ENCODE peak calls at places on chromosome 1, in five cellular contexts. One of them, this sample, is unnamed.

GRCh38 chr1:113542221-113542701 is 151.9 kb downstream of the MAGI3 start:
- DNase-seq in CD8-positive, alpha-beta memory T cell: no peak
- DNase-seq in cardiac fibroblast: peak; percentile 53
- DNase-seq in cardiac muscle cell: no peak
- DNase-seq in bronchial epithelial cell: peak; percentile 94
- DNase-seq in this sample: no peak

GRCh38 chr1:15692121-15692682 is 8.1 kb downstream of the PLEKHM2 start:
- DNase-seq in CD8-positive, alpha-beta memory T cell: no peak
- DNase-seq in cardiac fibroblast: no peak
- DNase-seq in cardiac muscle cell: no peak
- DNase-seq in bronchial epithelial cell: no peak
- DNase-seq in this sample: no peak

GRCh38 chr1:12398135-12398450 is 168.3 kb downstream of the VPS13D start:
- DNase-seq in CD8-positive, alpha-beta memory T cell: no peak
- DNase-seq in cardiac fibroblast: no peak
- DNase-seq in cardiac muscle cell: no peak
- DNase-seq in bronchial epithelial cell: no peak
- DNase-seq in this sample: no peak

GRCh38 chr1:107532318-107532717 is 391.5 kb downstream of the NTNG1 start:
- DNase-seq in CD8-positive, alpha-beta memory T cell: no peak
- DNase-seq in cardiac fibroblast: no peak
- DNase-seq in cardiac muscle cell: no peak
- DNase-seq in bronchial epithelial cell: peak; percentile 56
- DNase-seq in this sample: no peak

GRCh38 chr1:93960641-93961147 is 51.5 kb upstream of the GCLM start:
- DNase-seq in CD8-positive, alpha-beta memory T cell: no peak
- DNase-seq in cardiac fibroblast: no peak
- DNase-seq in cardiac muscle cell: no peak
- DNase-seq in bronchial epithelial cell: peak; percentile 93
- DNase-seq in this sample: peak; percentile 36

GRCh38 chr1:29379438-29380073 is 143.2 kb downstream of the PTPRU start:
- DNase-seq in CD8-positive, alpha-beta memory T cell: no peak
- DNase-seq in cardiac fibroblast: peak; percentile 57
- DNase-seq in cardiac muscle cell: no peak
- DNase-seq in bronchial epithelial cell: peak; percentile 44
- DNase-seq in this sample: no peak

GRCh38 chr1:58824753-58825389 is 41.0 kb upstream of the JUN start:
- DNase-seq in CD8-positive, alpha-beta memory T cell: no peak
- DNase-seq in cardiac fibroblast: no peak
- DNase-seq in cardiac muscle cell: no peak
- DNase-seq in bronchial epithelial cell: peak; percentile 55
- DNase-seq in this sample: no peak

GRCh38 chr1:1677718-1678580 is 14.6 kb downstream of the SLC35E2B start:
- DNase-seq in CD8-positive, alpha-beta memory T cell: peak; percentile 72
- DNase-seq in cardiac fibroblast: no peak
- DNase-seq in cardiac muscle cell: no peak
- DNase-seq in bronchial epithelial cell: no peak
- DNase-seq in this sample: no peak

GRCh38 chr1:113868387-113869083 is 3.0 kb downstream of the PTPN22 start:
- DNase-seq in CD8-positive, alpha-beta memory T cell: no peak
- DNase-seq in cardiac fibroblast: peak; percentile 9
- DNase-seq in cardiac muscle cell: no peak
- DNase-seq in bronchial epithelial cell: peak; percentile 84
- DNase-seq in this sample: no peak

GRCh38 chr1:173438655-173439054 is 38.5 kb upstream of the PRDX6 start:
- DNase-seq in CD8-positive, alpha-beta memory T cell: no peak
- DNase-seq in cardiac fibroblast: no peak
- DNase-seq in cardiac muscle cell: no peak
- DNase-seq in bronchial epithelial cell: no peak
- DNase-seq in this sample: no peak

GRCh38 chr1:83970802-83971201 is 28.1 kb downstream of the TTLL7 start:
- DNase-seq in CD8-positive, alpha-beta memory T cell: no peak
- DNase-seq in cardiac fibroblast: no peak
- DNase-seq in cardiac muscle cell: no peak
- DNase-seq in bronchial epithelial cell: no peak
- DNase-seq in this sample: no peak

GRCh38 chr1:165717918-165718515 is 19.7 kb upstream of the ALDH9A1 start:
- DNase-seq in CD8-positive, alpha-beta memory T cell: no peak
- DNase-seq in cardiac fibroblast: peak; percentile 81
- DNase-seq in cardiac muscle cell: peak; percentile 53
- DNase-seq in bronchial epithelial cell: peak; percentile 59
- DNase-seq in this sample: peak; percentile 13

GRCh38 chr1:218823291-218823900 is 350.3 kb upstream of the LYPLAL1 start:
- DNase-seq in CD8-positive, alpha-beta memory T cell: no peak
- DNase-seq in cardiac fibroblast: peak; percentile 72
- DNase-seq in cardiac muscle cell: no peak
- DNase-seq in bronchial epithelial cell: peak; percentile 55
- DNase-seq in this sample: peak; percentile 96

GRCh38 chr1:869499-870244 is 54.1 kb upstream of the SAMD11 start:
- DNase-seq in CD8-positive, alpha-beta memory T cell: peak; percentile 84
- DNase-seq in cardiac fibroblast: peak; percentile 55
- DNase-seq in cardiac muscle cell: peak; percentile 74
- DNase-seq in bronchial epithelial cell: peak; percentile 5
- DNase-seq in this sample: no peak

GRCh38 chr1:6035265-6035664 is 10.4 kb upstream of the KCNAB2 start:
- DNase-seq in CD8-positive, alpha-beta memory T cell: no peak
- DNase-seq in cardiac fibroblast: no peak
- DNase-seq in cardiac muscle cell: no peak
- DNase-seq in bronchial epithelial cell: no peak
- DNase-seq in this sample: no peak

DNA sequence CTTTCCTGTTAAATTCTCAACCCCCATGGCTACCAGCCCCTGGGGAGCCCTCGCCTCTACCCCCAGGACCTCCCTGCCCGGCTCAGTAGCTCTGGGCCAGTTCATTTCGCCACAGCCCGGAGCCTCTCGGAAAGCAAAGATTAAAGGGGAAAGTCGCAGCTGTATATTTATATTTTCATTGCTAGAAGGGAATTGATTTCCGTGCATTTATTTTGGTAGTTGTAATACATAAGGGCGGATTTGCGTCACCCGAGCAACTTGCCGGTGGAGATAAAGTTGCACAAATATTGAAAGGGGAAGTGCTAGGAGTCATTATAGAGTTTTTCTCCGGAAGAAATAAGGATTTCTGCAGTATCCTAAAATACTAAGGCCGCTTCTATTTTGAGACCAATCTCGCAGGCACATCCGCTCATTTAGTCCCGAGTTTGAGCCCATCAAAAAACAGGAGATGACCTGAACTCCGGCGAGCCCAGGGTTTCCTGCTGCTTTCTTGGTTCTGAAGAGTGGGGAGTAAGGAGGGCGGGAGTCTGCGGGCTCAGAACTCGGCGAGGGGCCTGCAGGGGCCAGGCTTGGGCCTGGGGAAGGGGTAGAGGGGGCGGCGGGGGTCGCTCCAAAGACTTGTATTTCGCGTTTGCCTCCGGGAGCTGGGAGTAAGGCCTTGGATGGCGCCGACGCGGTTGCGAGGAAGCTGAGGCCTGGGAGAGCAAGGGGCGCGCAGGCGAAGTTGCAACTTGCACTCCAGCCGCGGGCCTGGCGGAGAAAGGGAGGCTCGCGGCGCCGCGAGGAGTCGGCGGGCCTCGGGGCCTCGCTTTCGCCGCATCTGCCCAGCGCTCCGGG is 2.5 kb upstream of the HLX start:
- DNase-seq in CD8-positive, alpha-beta memory T cell: no peak
- DNase-seq in cardiac fibroblast: peak; percentile 53
- DNase-seq in cardiac muscle cell: peak; percentile 65
- DNase-seq in bronchial epithelial cell: no peak
- DNase-seq in this sample: no peak
- H3K4me3 ChIP-seq in CD8-positive, alpha-beta memory T cell: no peak overlapping the region
- H3K4me3 ChIP-seq in cardiac fibroblast: peak overlapping the region; percentile 18
- H3K4me3 ChIP-seq in cardiac muscle cell: peak overlapping the region; percentile 18
- H3K4me3 ChIP-seq in bronchial epithelial cell: no peak overlapping the region
- H3K4me3 ChIP-seq in this sample: no peak overlapping the region

GRCh38 chr1:158177705-158178450 is 2.8 kb upstream of the CD1D start:
- DNase-seq in CD8-positive, alpha-beta memory T cell: no peak
- DNase-seq in cardiac fibroblast: peak; percentile 67
- DNase-seq in cardiac muscle cell: peak; percentile 93
- DNase-seq in bronchial epithelial cell: peak; percentile 68
- DNase-seq in this sample: no peak
- H3K4me3 ChIP-seq in CD8-positive, alpha-beta memory T cell: no peak overlapping the region
- H3K4me3 ChIP-seq in cardiac fibroblast: peak overlapping the region; percentile 52
- H3K4me3 ChIP-seq in cardiac muscle cell: peak overlapping the region; percentile 34
- H3K4me3 ChIP-seq in bronchial epithelial cell: peak overlapping the region; percentile 37
- H3K4me3 ChIP-seq in this sample: peak overlapping the region; percentile 36

DNA sequence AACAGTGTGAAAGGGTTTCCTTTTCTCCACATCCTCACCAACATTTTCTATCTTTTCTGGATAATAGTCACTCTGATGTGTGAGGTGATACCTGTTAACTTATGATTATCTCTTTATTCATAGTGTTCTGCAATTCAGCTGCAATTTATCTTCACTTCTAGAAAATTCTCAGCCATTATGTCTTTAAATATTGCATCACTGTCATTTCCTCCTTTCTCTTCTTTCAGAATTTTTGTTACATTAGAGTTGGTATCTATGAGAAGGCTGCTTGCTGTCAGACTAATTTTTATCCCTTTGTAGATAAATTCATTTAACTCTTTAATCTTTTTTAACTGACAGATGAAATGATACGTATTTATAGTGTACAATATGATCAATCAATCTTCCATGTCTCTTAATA is 30.5 kb upstream of the ATF3 start:
- DNase-seq in CD8-positive, alpha-beta memory T cell: no peak
- DNase-seq in cardiac fibroblast: no peak
- DNase-seq in cardiac muscle cell: no peak
- DNase-seq in bronchial epithelial cell: no peak
- DNase-seq in this sample: no peak
- H3K4me3 ChIP-seq in CD8-positive, alpha-beta memory T cell: no peak overlapping the region
- H3K4me3 ChIP-seq in cardiac fibroblast: no peak overlapping the region
- H3K4me3 ChIP-seq in cardiac muscle cell: no peak overlapping the region
- H3K4me3 ChIP-seq in bronchial epithelial cell: no peak overlapping the region
- H3K4me3 ChIP-seq in this sample: no peak overlapping the region

DNA sequence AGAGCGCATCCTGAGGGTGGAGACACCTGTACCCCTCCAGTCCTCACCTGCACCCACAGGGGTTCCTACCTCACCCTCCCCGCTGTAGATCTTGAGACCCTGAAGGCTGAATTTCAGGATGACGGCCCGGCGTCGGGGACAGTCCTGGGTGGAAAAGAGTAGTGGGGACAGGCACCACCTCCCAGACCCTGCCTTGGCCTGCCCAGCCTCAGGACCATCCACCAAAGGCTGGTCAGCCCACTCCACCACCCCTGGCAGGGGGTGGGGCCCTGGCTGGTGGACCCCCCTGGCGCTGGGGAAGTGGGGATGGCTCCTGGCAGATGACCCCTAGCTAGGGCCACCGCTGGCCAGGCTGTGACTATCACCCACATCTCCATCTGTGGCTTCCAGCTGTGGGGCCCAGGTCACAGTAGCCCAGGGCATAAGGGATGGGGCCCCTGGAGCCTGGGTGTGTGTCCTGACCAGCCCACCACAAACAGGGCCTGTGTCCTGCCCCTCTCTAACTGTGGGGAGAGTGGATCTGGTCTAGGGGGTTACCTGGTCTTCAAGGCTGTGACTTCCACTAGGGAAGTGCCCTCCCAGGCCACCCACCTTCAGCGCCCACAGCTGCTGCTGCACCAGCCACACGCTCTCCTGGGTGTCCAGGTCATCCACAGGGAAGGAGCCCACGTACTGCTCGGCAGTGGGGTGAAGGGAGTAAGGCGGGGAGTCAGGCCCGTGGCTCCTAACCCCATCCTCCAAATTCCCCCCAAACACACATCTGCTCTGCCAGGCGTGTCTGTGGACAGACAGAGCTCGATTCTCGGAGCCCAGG is 5.4 kb downstream of the SH2D5 start:
- DNase-seq in CD8-positive, alpha-beta memory T cell: no peak
- DNase-seq in cardiac fibroblast: no peak
- DNase-seq in cardiac muscle cell: no peak
- DNase-seq in bronchial epithelial cell: no peak
- DNase-seq in this sample: no peak
- H3K4me3 ChIP-seq in CD8-positive, alpha-beta memory T cell: no peak overlapping the region
- H3K4me3 ChIP-seq in cardiac fibroblast: no peak overlapping the region
- H3K4me3 ChIP-seq in cardiac muscle cell: no peak overlapping the region
- H3K4me3 ChIP-seq in bronchial epithelial cell: no peak overlapping the region
- H3K4me3 ChIP-seq in this sample: no peak overlapping the region

GRCh38 chr1:184387069-184387870 is 441 bp downstream of the C1orf21 start:
- DNase-seq in CD8-positive, alpha-beta memory T cell: peak; percentile 25
- DNase-seq in cardiac fibroblast: peak; percentile 28
- DNase-seq in cardiac muscle cell: peak; percentile 51
- DNase-seq in bronchial epithelial cell: peak; percentile 48
- DNase-seq in this sample: no peak

GRCh38 chr1:184387871-184388670 is 1.2 kb downstream of the C1orf21 start:
- DNase-seq in CD8-positive, alpha-beta memory T cell: peak; percentile 2
- DNase-seq in cardiac fibroblast: peak; percentile 66
- DNase-seq in cardiac muscle cell: peak; percentile 56
- DNase-seq in bronchial epithelial cell: peak; percentile 95
- DNase-seq in this sample: peak; percentile 32

GRCh38 chr1:184390889-184391288 is 4.1 kb downstream of the C1orf21 start:
- DNase-seq in CD8-positive, alpha-beta memory T cell: no peak
- DNase-seq in cardiac fibroblast: no peak
- DNase-seq in cardiac muscle cell: no peak
- DNase-seq in bronchial epithelial cell: peak; percentile 70
- DNase-seq in this sample: no peak

GRCh38 chr1:184388671-184389292 is 2.0 kb downstream of the C1orf21 start:
- DNase-seq in CD8-positive, alpha-beta memory T cell: no peak
- DNase-seq in cardiac fibroblast: no peak
- DNase-seq in cardiac muscle cell: peak; percentile 8
- DNase-seq in bronchial epithelial cell: no peak
- DNase-seq in this sample: no peak

GRCh38 chr1:184389446-184389845 is 2.6 kb downstream of the C1orf21 start:
- DNase-seq in CD8-positive, alpha-beta memory T cell: no peak
- DNase-seq in cardiac fibroblast: no peak
- DNase-seq in cardiac muscle cell: no peak
- DNase-seq in bronchial epithelial cell: peak; percentile 57
- DNase-seq in this sample: no peak
- H3K4me3 ChIP-seq in CD8-positive, alpha-beta memory T cell: no peak overlapping the region
- H3K4me3 ChIP-seq in cardiac fibroblast: no peak overlapping the region
- H3K4me3 ChIP-seq in cardiac muscle cell: no peak overlapping the region
- H3K4me3 ChIP-seq in bronchial epithelial cell: no peak overlapping the region
- H3K4me3 ChIP-seq in this sample: no peak overlapping the region

GRCh38 chr1:16906873-16907272 is 11.1 kb downstream of the RNU1-2 start:
- DNase-seq in CD8-positive, alpha-beta memory T cell: no peak
- DNase-seq in cardiac fibroblast: no peak
- DNase-seq in cardiac muscle cell: no peak
- DNase-seq in bronchial epithelial cell: no peak
- DNase-seq in this sample: no peak
- H3K4me3 ChIP-seq in CD8-positive, alpha-beta memory T cell: no peak overlapping the region
- H3K4me3 ChIP-seq in cardiac fibroblast: no peak overlapping the region
- H3K4me3 ChIP-seq in cardiac muscle cell: no peak overlapping the region
- H3K4me3 ChIP-seq in bronchial epithelial cell: no peak overlapping the region
- H3K4me3 ChIP-seq in this sample: no peak overlapping the region

GRCh38 chr1:226661271-226661670 is 77.8 kb downstream of the ITPKB start:
- DNase-seq in CD8-positive, alpha-beta memory T cell: no peak
- DNase-seq in cardiac fibroblast: no peak
- DNase-seq in cardiac muscle cell: no peak
- DNase-seq in bronchial epithelial cell: peak; percentile 41
- DNase-seq in this sample: no peak
- H3K4me3 ChIP-seq in CD8-positive, alpha-beta memory T cell: peak overlapping the region; percentile 1
- H3K4me3 ChIP-seq in cardiac fibroblast: no peak overlapping the region
- H3K4me3 ChIP-seq in cardiac muscle cell: no peak overlapping the region
- H3K4me3 ChIP-seq in bronchial epithelial cell: no peak overlapping the region
- H3K4me3 ChIP-seq in this sample: no peak overlapping the region

GRCh38 chr1:47444317-47444577 is 6.4 kb downstream of the FOXD2 start:
- DNase-seq in CD8-positive, alpha-beta memory T cell: no peak
- DNase-seq in cardiac fibroblast: no peak
- DNase-seq in cardiac muscle cell: no peak
- DNase-seq in bronchial epithelial cell: no peak
- DNase-seq in this sample: no peak
- H3K4me3 ChIP-seq in CD8-positive, alpha-beta memory T cell: no peak overlapping the region
- H3K4me3 ChIP-seq in cardiac fibroblast: no peak overlapping the region
- H3K4me3 ChIP-seq in cardiac muscle cell: no peak overlapping the region
- H3K4me3 ChIP-seq in bronchial epithelial cell: no peak overlapping the region
- H3K4me3 ChIP-seq in this sample: no peak overlapping the region

This sample was measured in BJ.